ENCODE peak calls at places on chromosomes 4 and X, in four cellular contexts. A is H1, G is HCT116, M is colonic mucosa. C is an unnamed sample.

GRCh38 chrX:117996918-117997480 is 119.6 kb downstream of the KLHL13 start:
- DNase-seq in A (no peak), G (no peak), M (no peak), C (peak; percentile 21)

GRCh38 chr4:148445071-148445902 is 3.1 kb upstream of the NR3C2 start:
- DNase-seq in A (peak; percentile 82), G (no peak), M (peak; percentile 77), C (no peak)

GRCh38 chr4:143375326-143376073 is 38.8 kb downstream of the GAB1 start:
- DNase-seq in A (no peak), G (peak; percentile 6), M (peak; percentile 47), C (no peak)

GRCh38 chr4:165765053-165765452 is 108.0 kb upstream of the TLL1 start:
- DNase-seq in A (no peak), G (no peak), M (no peak), C (peak; percentile 9)

GRCh38 chr4:83393908-83394307 is 59.3 kb upstream of the HPSE start:
- DNase-seq in A (no peak), G (no peak), M (no peak), C (no peak)

GRCh38 chrX:104913348-104913747 is 307.1 kb downstream of the TEX13A start:
- DNase-seq in A (no peak), G (no peak), M (no peak), C (no peak)

GRCh38 chr4:4415107-4415805 is 28.4 kb downstream of the NSG1 start:
- DNase-seq in A (no peak), G (no peak), M (no peak), C (no peak)

GRCh38 chrX:103200951-103201529 is 13.9 kb upstream of the BEX4 start:
- DNase-seq in A (no peak), G (no peak), M (no peak), C (no peak)

GRCh38 chrX:3218442-3218841 is 128.0 kb downstream of the MXRA5 start:
- DNase-seq in A (no peak), G (no peak), M (no peak), C (no peak)

GRCh38 chrX:45003080-45003479 is 130.1 kb downstream of the KDM6A start:
- DNase-seq in A (no peak), G (no peak), M (no peak), C (no peak)

GRCh38 chrX:27565992-27566391 is 24.2 kb upstream of the DCAF8L2 start:
- DNase-seq in A (no peak), G (no peak), M (no peak), C (no peak)

GRCh38 chrX:39909996-39910395 is 187.8 kb downstream of the BCOR start:
- DNase-seq in A (no peak), G (no peak), M (no peak), C (no peak)

GRCh38 chrX:45157647-45158046 is 43.0 kb downstream of the DIPK2B start:
- DNase-seq in A (no peak), G (no peak), M (no peak), C (no peak)

GRCh38 chr4:139530833-139531427 is 25.1 kb downstream of the SETD7 start:
- DNase-seq in A (peak; percentile 91), G (peak; percentile 13), M (peak; percentile 76), C (no peak)

GRCh38 chrX:134948333-134949241 is 42.2 kb upstream of the SMIM10 start:
- DNase-seq in A (no peak), G (peak; percentile 50), M (no peak), C (no peak)

GRCh38 chr4:134668237-134668636 is 466.6 kb upstream of the PABPC4L start:
- DNase-seq in A (no peak), G (peak; percentile 1), M (no peak), C (no peak)

GRCh38 chr4:38591617-38592337 is 72.2 kb upstream of the KLF3 start:
- DNase-seq in A (no peak), G (no peak), M (no peak), C (no peak)

GRCh38 chr4:113952452-113953029 is 26.9 kb downstream of the ARSJ start:
- DNase-seq in A (peak; percentile 64), G (peak; percentile 64), M (peak; percentile 55), C (no peak)

GRCh38 chr4:74206088-74206826 is 48.3 kb downstream of the MTHFD2L start:
- DNase-seq in A (no peak), G (no peak), M (no peak), C (no peak)

GRCh38 chr4:96102541-96103018 is 262.7 kb downstream of the PDHA2 start:
- DNase-seq in A (no peak), G (no peak), M (no peak), C (no peak)

GRCh38 chr4:3819210-3819919 is 53.2 kb downstream of the ADRA2C start:
- DNase-seq in A (no peak), G (no peak), M (no peak), C (no peak)

GRCh38 chr4:84582988-84583870 is at the start of gene CDS1:
- DNase-seq in A (peak; percentile 75), G (no peak), M (peak; percentile 80), C (no peak)

GRCh38 chrX:73262991-73263390 is 48.3 kb upstream of the NAP1L2 start:
- DNase-seq in A (no peak), G (peak; percentile 0), M (no peak), C (no peak)

GRCh38 chr4:165345663-165346417 is 18.4 kb downstream of the MSMO1 start:
- DNase-seq in A (no peak), G (no peak), M (no peak), C (no peak)

GRCh38 chr4:152516156-152516555 is 19.7 kb downstream of the FBXW7 start:
- DNase-seq in A (no peak), G (no peak), M (no peak), C (no peak)

GRCh38 chrX:37701588-37701987 is 16.0 kb downstream of the XK start:
- DNase-seq in A (no peak), G (no peak), M (no peak), C (no peak)

GRCh38 chr4:187799735-187800134 is 195.8 kb upstream of the ZFP42 start:
- DNase-seq in A (no peak), G (no peak), M (no peak), C (no peak)

GRCh38 chr4:154738426-154738825 is 5.4 kb upstream of the LRAT start:
- DNase-seq in A (no peak), G (no peak), M (no peak), C (peak; percentile 67)

GRCh38 chr4:8594097-8595038 is 1.8 kb downstream of the CPZ start:
- DNase-seq in A (peak; percentile 77), G (peak; percentile 64), M (peak; percentile 58), C (no peak)

GRCh38 chrX:153672531-153673397 is 849 bp downstream of the PNCK start:
- DNase-seq in A (no peak), G (no peak), M (no peak), C (no peak)

GRCh38 chr4:3823496-3824341 is 57.5 kb downstream of the ADRA2C start:
- DNase-seq in A (no peak), G (no peak), M (no peak), C (no peak)

GRCh38 chr4:10108818-10109783 is 7.5 kb downstream of the WDR1 start:
- DNase-seq in A (no peak), G (no peak), M (no peak), C (peak; percentile 83)

DNA sequence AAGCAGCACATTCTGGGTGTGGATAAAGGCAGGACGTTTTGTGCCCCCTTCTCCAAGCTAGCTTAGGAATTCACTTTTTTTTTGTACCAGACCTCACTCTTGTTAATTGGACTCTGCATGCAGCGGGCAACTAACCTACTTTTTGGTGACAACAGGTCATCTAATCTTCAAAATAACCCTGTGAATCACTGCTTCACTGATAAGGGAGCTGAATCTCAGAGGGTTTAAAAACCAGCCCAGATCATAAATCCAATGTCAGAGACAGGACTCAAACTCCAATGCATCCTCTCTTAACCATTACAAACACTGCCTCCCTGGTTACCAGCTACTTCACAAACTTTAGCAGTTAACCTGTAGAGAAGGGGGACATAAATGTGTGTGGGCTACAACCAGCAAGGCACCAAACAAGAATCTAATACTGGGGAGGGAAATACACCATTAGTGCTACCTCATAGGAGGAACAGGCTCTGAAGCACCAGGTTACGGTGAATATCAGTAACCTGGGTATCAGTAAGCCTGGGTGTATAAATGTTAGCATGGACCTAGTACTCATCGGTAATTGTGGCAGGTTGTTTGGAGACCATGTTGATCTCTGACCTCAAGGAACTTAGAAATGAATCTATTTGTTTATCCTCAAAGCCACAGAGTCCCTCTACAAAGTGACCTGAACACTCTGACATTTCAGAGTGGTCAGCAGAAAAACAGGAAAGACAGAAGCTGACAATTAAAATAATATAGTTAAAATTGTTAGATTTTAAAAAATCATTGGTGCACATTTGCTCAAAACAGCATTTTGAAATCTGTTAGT is 2.6 kb downstream of the TIFA start:
- DNase-seq in A (no peak), G (no peak), M (no peak), C (no peak)
- H3K9ac ChIP-seq in A (no peak overlapping the region), G (no peak overlapping the region), M (peak overlapping the region; percentile 40), C (no peak overlapping the region)

GRCh38 chr4:162154862-162155540 is 8.8 kb downstream of the FSTL5 start:
- DNase-seq in A (no peak), G (no peak), M (no peak), C (no peak)
- H3K4me1 ChIP-seq in A (no peaks in the 10 kb centered on the region), G (no peaks in the 10 kb centered on the region), M (no peaks in the 10 kb centered on the region), C (no peaks in the 10 kb centered on the region)

GRCh38 chrX:19630776-19631707 is 115.7 kb upstream of the MAP3K15 start:
- DNase-seq in A (no peak), G (no peak), M (no peak), C (no peak)

GRCh38 chrX:19630228-19630627 is 114.9 kb upstream of the MAP3K15 start:
- DNase-seq in A (no peak), G (no peak), M (no peak), C (no peak)

GRCh38 chrX:19627533-19627932 is 112.2 kb upstream of the MAP3K15 start:
- DNase-seq in A (no peak), G (no peak), M (no peak), C (no peak)

GRCh38 chrX:19628006-19628575 is 112.8 kb upstream of the MAP3K15 start:
- DNase-seq in A (no peak), G (no peak), M (peak; percentile 52), C (no peak)

DNA sequence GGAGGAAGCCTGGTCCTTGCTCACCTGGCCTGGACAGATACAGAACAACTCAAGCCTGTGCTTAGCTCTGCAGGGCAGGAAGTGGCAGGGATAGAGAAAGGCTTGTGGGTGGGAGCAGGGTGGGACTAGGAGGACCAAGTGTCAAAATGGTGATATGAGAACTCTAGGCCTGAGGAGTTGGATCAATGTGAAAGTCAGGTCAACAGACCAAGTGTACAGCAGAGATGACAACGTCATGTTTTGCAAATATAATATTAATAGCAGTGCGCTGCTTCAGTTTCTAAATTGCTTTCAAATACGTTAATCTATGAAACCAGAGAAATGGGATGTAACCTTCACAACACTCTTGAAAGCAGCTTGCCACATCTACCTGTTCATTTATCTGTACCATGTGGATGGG is 114.2 kb upstream of the MAP3K15 start:
- DNase-seq in A (no peak), G (no peak), M (no peak), C (no peak)
- H3K9me3 ChIP-seq in A (no peaks in the 10 kb centered on the region), G (no peaks in the 10 kb centered on the region), M (no peaks in the 10 kb centered on the region), C (no peaks in the 10 kb centered on the region)

GRCh38 chr4:55979562-55979961 is 30.8 kb downstream of the CEP135 start:
- DNase-seq in A (no peak), G (no peak), M (no peak), C (no peak)

GRCh38 chr4:55980725-55981124 is 32.0 kb downstream of the CEP135 start:
- DNase-seq in A (no peak), G (no peak), M (no peak), C (no peak)
- H3K9ac ChIP-seq in A (no peak overlapping the region), G (no peak overlapping the region), M (no peak overlapping the region), C (no peak overlapping the region)

DNA sequence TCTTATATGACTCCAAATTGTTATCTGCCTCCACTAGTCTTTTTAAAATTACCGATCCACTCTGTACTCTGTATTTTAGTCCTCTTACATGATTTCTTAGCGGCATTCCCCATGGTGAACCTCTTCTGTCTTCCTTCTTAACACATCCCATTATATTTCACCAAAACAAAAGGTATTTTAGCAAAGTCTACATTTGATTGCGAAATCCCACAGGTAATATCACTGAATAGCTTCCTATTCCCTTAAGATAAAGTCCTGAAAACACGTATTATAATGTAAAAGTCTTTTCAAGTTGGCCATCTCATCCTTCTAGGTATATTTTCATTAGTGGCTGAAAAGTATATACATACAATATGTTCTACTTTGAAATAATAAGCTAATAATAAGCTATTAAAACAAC is 2016.0 kb upstream of the IGFBP7 start:
- DNase-seq in A (no peak), G (no peak), M (no peak), C (no peak)
- H3K4me1 ChIP-seq in A (no peaks in the 10 kb centered on the region), G (no peaks in the 10 kb centered on the region), M (no peaks in the 10 kb centered on the region), C (no peaks in the 10 kb centered on the region)